ENCODE peak calls at places on chromosomes 12 and 14, in ten cellular contexts. E, W, S, Q, H, X, J, I, O and B are unnamed samples.

GRCh38 chr12:109582636-109583035 is 9.0 kb downstream of the MVK start:
- DNase-seq in W (no peak), E (peak), J (peak), H (no peak), I (peak), X (no peak), Q (no peak), O (no peak), S (no peak), B (peak)

GRCh38 chr14:71336488-71337192 is 429.4 kb downstream of the PCNX1 start:
- DNase-seq in S (no peak), W (no peak), H (no peak), Q (no peak), X (no peak), O (no peak), I (no peak), E (no peak), J (no peak), B (peak)

GRCh38 chr12:109714141-109714912 is 702 bp downstream of the FAM222A start:
- DNase-seq in H (peak), S (peak), X (no peak), W (peak), J (peak), Q (peak), E (peak), O (peak), I (peak), B (peak)

GRCh38 chr12:26097046-26097878 is 27.6 kb downstream of the BHLHE41 start:
- DNase-seq in W (peak), S (peak), H (peak), O (peak), I (peak), X (peak), Q (peak), J (peak), E (peak), B (peak)

GRCh38 chr12:32893008-32893407 is 3.6 kb downstream of the PKP2 start:
- DNase-seq in Q (no peak), S (no peak), H (no peak), O (no peak), E (no peak), W (no peak), J (no peak), I (no peak), X (no peak), B (peak)

GRCh38 chr12:101743242-101743641 is 4.0 kb upstream of the SYCP3 start:
- DNase-seq in O (no peak), X (no peak), I (no peak), J (no peak), Q (no peak), H (no peak), S (no peak), E (no peak), W (no peak), B (no peak)

GRCh38 chr12:6608592-6609311 is 1.6 kb upstream of the CHD4 start:
- DNase-seq in X (no peak), E (no peak), Q (peak), W (no peak), S (no peak), J (no peak), H (peak), I (no peak), O (no peak), B (peak)

GRCh38 chr12:1204581-1205121 is 213.6 kb downstream of the ERC1 start:
- DNase-seq in W (no peak), S (no peak), Q (no peak), X (no peak), E (no peak), H (no peak), J (no peak), O (peak), I (no peak), B (no peak)

GRCh38 chr12:53994268-53994690 is 5.7 kb upstream of the HOXC9 start:
- DNase-seq in S (no peak), J (no peak), H (no peak), E (no peak), O (no peak), Q (no peak), W (no peak), I (no peak), X (no peak), B (peak)